ENCODE peak calls at places on chromosomes 5 and 9, in five cellular contexts. Y is PC-3, N is AG04450, R is upper lobe of left lung, V is left ventricle myocardium inferior. T is an unnamed sample.

GRCh38 chr5:93791520-93791972 is 50.1 kb upstream of the POU5F2 start:
- DNase-seq in N (no peak), V (no peak), Y (no peak), R (no peak), T (no peak)

GRCh38 chr9:133781828-133782135 is 43.6 kb upstream of the SARDH start:
- DNase-seq in V (no peak), Y (no peak), R (no peak), N (no peak), T (no peak)

GRCh38 chr5:9622891-9623547 is 7.1 kb downstream of the TAS2R1 start:
- DNase-seq in V (no peak), R (no peak), Y (peak; percentile 89), N (peak; percentile 73), T (no peak)

GRCh38 chr5:79759436-79759835 is 69.8 kb downstream of the CMYA5 start:
- DNase-seq in N (no peak), Y (peak; percentile 44), V (no peak), R (no peak), T (no peak)

GRCh38 chr5:142540774-142541466 is 145.0 kb downstream of the FGF1 start:
- DNase-seq in N (no peak), V (peak; percentile 66), R (no peak), Y (no peak), T (no peak)

GRCh38 chr5:180130876-180131740 is 59.5 kb upstream of the RNF130 start:
- DNase-seq in N (no peak), V (no peak), R (no peak), Y (no peak), T (no peak)

GRCh38 chr5:65338606-65339151 is 143.0 kb downstream of the ADAMTS6 start:
- DNase-seq in R (no peak), N (no peak), Y (no peak), V (no peak), T (no peak)

GRCh38 chr5:75668988-75669760 is 48.1 kb downstream of the POC5 start:
- DNase-seq in V (no peak), N (no peak), R (peak; percentile 44), Y (peak; percentile 43), T (no peak)

GRCh38 chr9:129126789-129127618 is 15.8 kb downstream of the PTPA start:
- DNase-seq in Y (no peak), N (no peak), V (no peak), R (no peak), T (no peak)

GRCh38 chr9:88691811-88692210 is 156.8 kb downstream of the NXNL2 start:
- DNase-seq in N (peak; percentile 7), V (no peak), Y (no peak), R (no peak), T (no peak)

GRCh38 chr9:75878461-75878860 is 12.0 kb upstream of the PCSK5 start:
- DNase-seq in Y (no peak), V (no peak), N (no peak), R (no peak), T (no peak)

GRCh38 chr5:151739395-151739794 is 19.0 kb downstream of the ATOX1 start:
- DNase-seq in Y (no peak), V (no peak), N (no peak), R (no peak), T (no peak)

GRCh38 chr9:122131401-122131921 is 28.1 kb downstream of the NDUFA8 start:
- DNase-seq in Y (no peak), R (no peak), V (peak; percentile 43), N (no peak), T (no peak)

GRCh38 chr5:170986598-170986997 is 124.8 kb downstream of the RANBP17 start:
- DNase-seq in Y (peak; percentile 29), V (no peak), N (no peak), R (no peak), T (peak; percentile 1)

GRCh38 chr9:134168731-134169130 is 4.4 kb upstream of the RNU6ATAC start:
- DNase-seq in Y (no peak), R (no peak), N (no peak), V (no peak), T (no peak)

GRCh38 chr5:158017433-158017832 is 158.5 kb upstream of the CLINT1 start:
- DNase-seq in R (no peak), Y (no peak), N (no peak), V (no peak), T (no peak)

GRCh38 chr9:696332-697090 is 145.0 kb upstream of the DMRT1 start:
- DNase-seq in N (no peak), Y (peak; percentile 70), V (peak; percentile 45), R (no peak), T (no peak)
- TF ChIP-seq CTCF in N (peak; percentile 47), Y (peak; percentile 18), V (peak; percentile 48), R (no peak), T (peak; percentile 41)

DNA sequence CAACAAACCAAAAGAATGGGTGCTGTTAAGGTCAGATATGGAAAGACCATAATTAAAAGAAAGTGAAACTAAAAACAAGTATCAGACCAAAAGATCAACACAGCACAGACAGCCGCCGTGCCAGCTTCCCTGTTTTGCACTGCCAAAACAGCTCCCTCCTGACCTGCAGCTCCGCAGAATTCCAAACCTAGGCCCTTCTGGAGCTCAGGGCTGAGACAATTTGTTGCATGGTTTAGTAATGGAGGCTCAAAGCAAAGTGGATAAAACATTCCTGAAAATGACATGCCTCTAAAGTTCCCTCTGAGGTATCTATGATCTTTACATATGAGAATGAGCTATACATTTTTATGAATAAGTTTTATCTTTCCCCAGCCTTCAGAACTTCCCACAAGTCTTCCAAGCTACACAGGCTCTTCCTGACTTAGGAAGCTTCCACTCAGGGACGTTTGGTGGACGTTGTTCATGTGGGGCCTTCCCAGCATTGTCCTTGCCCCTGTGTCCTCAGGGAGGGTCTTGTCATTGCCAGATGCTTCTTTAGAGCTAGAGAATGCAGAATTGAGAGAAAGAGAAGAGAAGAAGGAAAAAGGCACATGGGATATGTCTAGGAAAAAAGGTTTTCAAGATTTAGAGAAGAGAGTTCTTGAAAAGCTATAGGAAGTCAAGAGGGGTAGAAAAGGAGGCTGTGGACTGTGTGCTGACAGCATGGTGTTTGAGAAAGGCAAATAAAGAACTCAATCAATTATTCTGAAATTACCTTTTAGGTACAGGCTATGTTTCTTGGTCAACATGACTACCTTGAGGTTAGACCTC is 28.4 kb upstream of the SSBP2 start:
- DNase-seq in V (peak; percentile 58), N (no peak), Y (peak; percentile 15), R (peak; percentile 82), T (no peak)
- H3K4me3 ChIP-seq in V (peak overlapping the region; percentile 56), N (peak overlapping the region; percentile 38), Y (peak overlapping the region; percentile 31), R (peak overlapping the region; percentile 34), T (peak overlapping the region; percentile 22)

DNA sequence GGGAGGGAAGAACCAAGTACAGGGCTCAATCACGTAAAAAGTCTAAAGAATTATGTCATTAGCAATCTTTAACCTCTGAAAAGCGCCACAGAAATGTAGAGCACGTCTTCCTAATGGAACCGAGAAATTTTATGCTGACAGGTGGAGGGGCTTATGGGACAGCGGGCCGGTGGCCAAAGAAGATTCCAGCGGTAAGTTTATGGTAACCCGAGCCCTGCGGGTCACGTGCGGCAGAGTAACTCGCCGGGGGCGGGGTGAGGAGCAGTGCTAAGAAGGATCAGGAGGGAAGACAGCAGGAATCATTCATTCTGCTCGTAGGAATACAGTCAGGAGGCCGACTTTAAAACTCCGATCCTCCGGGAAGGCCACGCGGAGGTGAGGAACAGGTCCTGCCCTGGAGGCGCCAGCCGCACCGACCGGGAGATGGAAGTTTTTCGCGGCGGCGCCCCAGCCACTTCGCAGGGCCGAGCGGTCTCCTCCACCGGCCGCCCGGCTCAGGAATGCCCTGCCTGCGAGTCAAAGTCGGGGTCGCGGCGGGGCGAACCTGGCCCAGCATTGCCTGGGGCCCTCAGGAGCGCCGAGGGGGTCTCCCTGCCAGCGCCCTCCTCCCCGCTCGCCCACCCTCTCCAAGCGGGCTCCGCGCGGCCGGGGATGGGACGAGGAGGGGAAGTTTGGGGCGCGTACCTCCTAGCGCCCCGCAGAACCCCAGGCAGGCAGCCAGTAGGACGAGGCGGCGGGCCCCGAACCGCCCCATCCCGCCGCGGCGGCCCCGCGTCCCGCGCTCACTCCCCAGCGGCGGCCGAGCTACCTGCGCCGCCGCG is 101.8 kb downstream of the ESM1 start:
- DNase-seq in V (peak; percentile 26), Y (no peak), R (no peak), N (no peak), T (no peak)
- TF ChIP-seq CTCF in V (no peak), Y (no peak), R (no peak), N (no peak), T (no peak)

DNA sequence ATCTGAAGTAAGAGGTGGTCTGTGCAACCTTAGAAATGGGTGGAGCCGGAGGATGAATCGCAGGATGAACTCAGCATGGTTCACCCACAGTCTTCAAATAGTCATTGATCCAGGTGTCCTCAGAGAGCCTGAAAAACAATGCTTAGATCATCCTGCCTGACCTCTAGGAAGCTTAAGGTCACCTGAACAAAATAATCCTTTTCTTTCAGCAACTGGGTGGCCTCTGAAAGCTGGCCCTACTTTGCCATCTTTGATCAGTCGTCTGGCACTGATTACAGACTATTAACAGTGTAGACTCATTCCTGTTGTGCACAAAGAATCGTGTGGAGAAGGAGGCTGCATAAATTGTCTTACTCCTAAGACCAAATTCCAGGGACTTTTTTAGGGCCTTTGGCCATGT is 50.7 kb downstream of the PIP5K1B start:
- DNase-seq in V (no peak), N (no peak), Y (no peak), R (no peak), T (no peak)
- H3K4me3 ChIP-seq in V (no peak overlapping the region), N (no peak overlapping the region), Y (no peak overlapping the region), R (no peak overlapping the region), T (no peak overlapping the region)

GRCh38 chr9:16257604-16258003 is 612.9 kb downstream of the BNC2 start:
- DNase-seq in Y (peak; percentile 20), V (no peak), N (no peak), R (no peak), T (no peak)
- TF ChIP-seq CTCF in Y (peak; percentile 56), V (peak; percentile 53), N (peak; percentile 65), R (no peak), T (peak; percentile 79)

GRCh38 chr5:119286516-119287488 is 69.0 kb upstream of the TNFAIP8 start:
- DNase-seq in Y (no peak), R (no peak), N (no peak), V (no peak), T (no peak)
- H3K4me3 ChIP-seq in Y (peak overlapping the region; percentile 54), R (no peak overlapping the region), N (no peak overlapping the region), V (no peak overlapping the region), T (no peak overlapping the region)

T was measured in epithelial cell of proximal tubule.